ENCODE peak calls at places on chromosomes 6 and 20, in four cellular contexts. One of them, this sample, is unnamed.

GRCh38 chr6:111978826-111979225 is 75.1 kb upstream of the CCN6 start:
- DNase-seq in upper lobe of left lung: no peak
- DNase-seq in MM.1S: no peak
- DNase-seq in fibroblast of villous mesenchyme: peak; percentile 29
- DNase-seq in this sample: no peak

GRCh38 chr20:23361108-23361650 is 803 bp upstream of the GZF1 start:
- DNase-seq in fibroblast of villous mesenchyme: peak; percentile 70
- DNase-seq in MM.1S: no peak
- DNase-seq in upper lobe of left lung: no peak
- DNase-seq in this sample: no peak

GRCh38 chr20:37941332-37941731 is 38.4 kb downstream of the VSTM2L start:
- DNase-seq in upper lobe of left lung: peak; percentile 14
- DNase-seq in fibroblast of villous mesenchyme: peak; percentile 3
- DNase-seq in MM.1S: no peak
- DNase-seq in this sample: peak; percentile 64

GRCh38 chr6:29656798-29657197 is at the start of gene MOG:
- DNase-seq in MM.1S: no peak
- DNase-seq in upper lobe of left lung: no peak
- DNase-seq in fibroblast of villous mesenchyme: no peak
- DNase-seq in this sample: no peak

GRCh38 chr6:351011-351866 is 40.3 kb upstream of the IRF4 start:
- DNase-seq in fibroblast of villous mesenchyme: no peak
- DNase-seq in upper lobe of left lung: no peak
- DNase-seq in MM.1S: no peak
- DNase-seq in this sample: no peak

GRCh38 chr20:63177785-63178444 is 38.0 kb downstream of the YTHDF1 start:
- DNase-seq in upper lobe of left lung: no peak
- DNase-seq in MM.1S: no peak
- DNase-seq in fibroblast of villous mesenchyme: no peak
- DNase-seq in this sample: no peak

GRCh38 chr6:136012198-136012884 is 160.8 kb downstream of the PDE7B start:
- DNase-seq in fibroblast of villous mesenchyme: peak; percentile 75
- DNase-seq in upper lobe of left lung: no peak
- DNase-seq in MM.1S: no peak
- DNase-seq in this sample: no peak

GRCh38 chr20:49437057-49437456 is 45.4 kb downstream of the KCNB1 start:
- DNase-seq in fibroblast of villous mesenchyme: no peak
- DNase-seq in MM.1S: no peak
- DNase-seq in upper lobe of left lung: no peak
- DNase-seq in this sample: no peak

GRCh38 chr20:48411906-48412305 is 415.9 kb downstream of the PREX1 start:
- DNase-seq in fibroblast of villous mesenchyme: no peak
- DNase-seq in upper lobe of left lung: no peak
- DNase-seq in MM.1S: no peak
- DNase-seq in this sample: no peak

GRCh38 chr20:6209093-6209492 is 86.3 kb upstream of the FERMT1 start:
- DNase-seq in fibroblast of villous mesenchyme: no peak
- DNase-seq in upper lobe of left lung: no peak
- DNase-seq in MM.1S: no peak
- DNase-seq in this sample: no peak

GRCh38 chr6:153568601-153569000 is 437.5 kb upstream of the RGS17 start:
- DNase-seq in fibroblast of villous mesenchyme: peak; percentile 18
- DNase-seq in MM.1S: no peak
- DNase-seq in upper lobe of left lung: no peak
- DNase-seq in this sample: no peak

GRCh38 chr6:40950986-40951730 is 87.9 kb downstream of the UNC5CL start:
- DNase-seq in upper lobe of left lung: no peak
- DNase-seq in fibroblast of villous mesenchyme: no peak
- DNase-seq in MM.1S: no peak
- DNase-seq in this sample: no peak

GRCh38 chr20:44533928-44534327 is 12.1 kb upstream of the SERINC3 start:
- DNase-seq in upper lobe of left lung: no peak
- DNase-seq in MM.1S: no peak
- DNase-seq in fibroblast of villous mesenchyme: no peak
- DNase-seq in this sample: no peak

GRCh38 chr20:50630578-50631263 is 60.6 kb downstream of the RIPOR3 start:
- DNase-seq in upper lobe of left lung: no peak
- DNase-seq in MM.1S: no peak
- DNase-seq in fibroblast of villous mesenchyme: no peak
- DNase-seq in this sample: no peak

GRCh38 chr6:110493253-110493800 is 16.9 kb upstream of the SLC22A16 start:
- DNase-seq in MM.1S: no peak
- DNase-seq in upper lobe of left lung: no peak
- DNase-seq in fibroblast of villous mesenchyme: no peak
- DNase-seq in this sample: no peak

GRCh38 chr6:34476941-34477340 is 11.1 kb downstream of the PACSIN1 start:
- DNase-seq in upper lobe of left lung: no peak
- DNase-seq in fibroblast of villous mesenchyme: no peak
- DNase-seq in MM.1S: no peak
- DNase-seq in this sample: no peak

GRCh38 chr6:106804238-106805016 is 170.1 kb downstream of the CD24 start:
- DNase-seq in MM.1S: no peak
- DNase-seq in fibroblast of villous mesenchyme: no peak
- DNase-seq in upper lobe of left lung: no peak
- DNase-seq in this sample: no peak

DNA sequence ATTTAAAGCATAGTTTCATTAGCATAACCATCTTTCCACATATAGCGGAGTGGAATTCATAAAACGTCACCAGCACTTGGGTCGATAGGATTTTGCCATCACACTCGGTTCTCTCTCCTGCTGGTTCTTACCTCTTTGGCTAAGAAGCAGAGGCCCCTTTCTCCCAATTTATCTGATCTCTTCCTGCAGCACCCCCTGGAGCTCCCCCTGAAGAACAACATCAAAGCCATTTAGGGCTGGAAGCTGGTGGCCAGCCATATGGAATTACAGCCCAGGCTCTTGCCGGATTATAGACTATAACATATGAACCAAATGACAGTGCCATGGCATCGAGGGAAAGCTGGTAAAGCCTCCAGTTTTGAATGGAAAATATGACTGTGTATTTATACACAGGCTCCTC is 6.4 kb upstream of the KIF6 start:
- DNase-seq in MM.1S: no peak
- DNase-seq in fibroblast of villous mesenchyme: no peak
- DNase-seq in upper lobe of left lung: no peak
- DNase-seq in this sample: no peak
- TF ChIP-seq CTCF in MM.1S: no peak
- TF ChIP-seq CTCF in fibroblast of villous mesenchyme: no peak
- TF ChIP-seq CTCF in upper lobe of left lung: no peak
- TF ChIP-seq CTCF in this sample: no peak

GRCh38 chr6:43871933-43872332 is 101.9 kb downstream of the VEGFA start:
- DNase-seq in fibroblast of villous mesenchyme: no peak
- DNase-seq in upper lobe of left lung: peak; percentile 80
- DNase-seq in MM.1S: no peak
- DNase-seq in this sample: no peak
- TF ChIP-seq CTCF in fibroblast of villous mesenchyme: no peak
- TF ChIP-seq CTCF in upper lobe of left lung: no peak
- TF ChIP-seq CTCF in MM.1S: no peak
- TF ChIP-seq CTCF in this sample: no peak

DNA sequence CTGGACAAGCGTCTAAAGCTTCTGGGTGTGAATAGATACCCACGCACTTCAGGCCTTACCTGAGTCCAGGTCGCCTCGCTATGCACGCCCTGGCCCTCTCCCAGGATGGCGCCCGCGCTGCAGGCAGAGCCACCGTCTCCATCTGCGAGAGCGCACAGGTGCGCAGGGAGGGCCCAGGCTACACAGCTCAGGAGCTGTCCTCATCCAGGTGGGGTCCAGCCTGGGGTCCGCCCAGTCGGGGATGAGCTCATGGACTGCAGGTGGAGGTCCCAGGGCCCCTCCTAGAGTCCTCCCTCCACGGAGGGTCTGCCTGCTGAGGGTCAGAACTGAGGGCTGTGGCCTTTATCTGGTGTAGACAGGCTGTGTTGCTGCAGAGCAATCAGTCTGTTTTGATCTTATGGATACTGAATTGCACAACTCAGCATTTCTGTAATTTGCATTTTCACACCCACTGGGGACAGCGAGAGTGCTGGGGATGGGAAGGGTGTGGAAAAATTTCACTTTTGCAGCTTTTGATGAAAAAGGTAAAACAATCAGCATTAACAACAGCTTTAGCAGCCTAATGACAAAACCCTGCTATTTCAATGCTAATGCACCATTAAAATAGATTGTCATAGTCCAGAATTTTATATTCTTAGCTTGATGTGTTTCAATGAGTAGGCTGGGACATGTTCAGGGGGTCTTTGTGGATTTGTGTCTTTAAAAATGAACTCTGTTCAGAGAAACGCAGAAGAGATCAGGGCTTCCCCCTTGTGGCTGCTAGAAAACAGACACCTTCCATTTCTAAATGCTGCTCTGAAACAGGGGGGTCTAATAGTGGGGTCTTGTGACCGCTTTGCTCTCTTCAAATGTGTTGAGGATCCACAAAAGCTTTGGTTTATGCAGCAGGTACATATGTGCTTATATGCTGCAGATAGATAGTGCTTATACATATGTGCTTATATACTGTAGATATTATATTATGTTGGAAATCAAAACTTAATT is 77.8 kb upstream of the PHACTR3 start:
- DNase-seq in MM.1S: no peak
- DNase-seq in fibroblast of villous mesenchyme: no peak
- DNase-seq in upper lobe of left lung: no peak
- DNase-seq in this sample: no peak
- TF ChIP-seq CTCF in MM.1S: peak; percentile 30
- TF ChIP-seq CTCF in fibroblast of villous mesenchyme: peak; percentile 29
- TF ChIP-seq CTCF in upper lobe of left lung: no peak
- TF ChIP-seq CTCF in this sample: peak; percentile 75

GRCh38 chr6:170292778-170293164 is 1.9 kb upstream of the DLL1 start:
- DNase-seq in upper lobe of left lung: no peak
- DNase-seq in MM.1S: no peak
- DNase-seq in fibroblast of villous mesenchyme: peak; percentile 27
- DNase-seq in this sample: no peak
- TF ChIP-seq CTCF in upper lobe of left lung: peak; percentile 20
- TF ChIP-seq CTCF in MM.1S: no peak
- TF ChIP-seq CTCF in fibroblast of villous mesenchyme: no peak
- TF ChIP-seq CTCF in this sample: peak; percentile 34

GRCh38 chr6:69987550-69987949 is 121.2 kb downstream of the COL19A1 start:
- DNase-seq in MM.1S: no peak
- DNase-seq in upper lobe of left lung: no peak
- DNase-seq in fibroblast of villous mesenchyme: no peak
- DNase-seq in this sample: no peak

GRCh38 chr6:69984506-69984905 is 118.2 kb downstream of the COL19A1 start:
- DNase-seq in MM.1S: no peak
- DNase-seq in upper lobe of left lung: no peak
- DNase-seq in fibroblast of villous mesenchyme: no peak
- DNase-seq in this sample: no peak

GRCh38 chr6:69980624-69981023 is 114.3 kb downstream of the COL19A1 start:
- DNase-seq in fibroblast of villous mesenchyme: no peak
- DNase-seq in upper lobe of left lung: no peak
- DNase-seq in MM.1S: no peak
- DNase-seq in this sample: no peak

GRCh38 chr6:69988458-69989126 is 122.2 kb downstream of the COL19A1 start:
- DNase-seq in fibroblast of villous mesenchyme: no peak
- DNase-seq in upper lobe of left lung: no peak
- DNase-seq in MM.1S: no peak
- DNase-seq in this sample: no peak

GRCh38 chr6:69985180-69985579 is 118.8 kb downstream of the COL19A1 start:
- DNase-seq in fibroblast of villous mesenchyme: no peak
- DNase-seq in upper lobe of left lung: no peak
- DNase-seq in MM.1S: no peak
- DNase-seq in this sample: no peak
- TF ChIP-seq CTCF in fibroblast of villous mesenchyme: no peak
- TF ChIP-seq CTCF in upper lobe of left lung: no peak
- TF ChIP-seq CTCF in MM.1S: no peak
- TF ChIP-seq CTCF in this sample: no peak

DNA sequence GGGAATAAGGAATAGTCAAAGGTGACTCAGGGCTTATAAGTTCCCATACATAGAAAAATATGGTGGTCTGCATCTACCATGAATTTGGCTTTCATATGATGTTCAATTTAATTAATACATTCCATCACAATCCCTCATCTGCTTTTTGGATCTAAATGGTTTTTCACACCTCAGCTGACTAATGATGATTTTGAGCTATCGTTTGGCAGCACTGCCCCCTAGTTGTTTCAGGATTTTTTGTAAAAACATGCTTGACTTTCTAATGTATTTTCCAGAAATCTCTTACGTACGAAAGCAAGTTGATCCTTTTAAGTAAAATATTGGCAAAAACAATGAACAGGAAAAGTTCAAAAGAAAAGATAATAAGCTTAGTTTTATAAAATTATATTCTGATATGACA is 408.6 kb upstream of the ADGRB3 start:
- DNase-seq in upper lobe of left lung: no peak
- DNase-seq in fibroblast of villous mesenchyme: no peak
- DNase-seq in MM.1S: no peak
- DNase-seq in this sample: no peak
- TF ChIP-seq CTCF in upper lobe of left lung: no peak
- TF ChIP-seq CTCF in fibroblast of villous mesenchyme: peak; percentile 10
- TF ChIP-seq CTCF in MM.1S: peak; percentile 41
- TF ChIP-seq CTCF in this sample: peak; percentile 70

DNA sequence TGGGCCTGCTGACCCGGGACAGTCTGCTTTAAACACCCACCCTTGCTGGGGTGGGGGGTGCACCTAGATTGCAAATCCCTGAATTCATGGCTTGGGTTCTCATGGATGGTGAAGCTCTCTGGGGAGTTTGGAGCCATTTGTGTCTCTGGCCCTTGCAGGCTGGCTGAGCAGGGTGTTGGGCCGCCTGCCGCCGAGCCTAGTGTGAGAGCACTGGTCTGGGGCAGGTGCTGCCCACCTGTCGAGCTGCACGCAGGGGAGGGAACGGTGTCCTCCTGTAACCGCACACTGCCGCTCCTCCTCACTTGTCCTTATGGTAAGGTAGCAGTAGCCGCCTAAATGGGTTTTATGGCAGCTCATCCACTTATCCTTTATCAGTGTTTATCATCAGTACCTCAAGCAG is 143.9 kb downstream of the DTNBP1 start:
- DNase-seq in MM.1S: no peak
- DNase-seq in fibroblast of villous mesenchyme: no peak
- DNase-seq in upper lobe of left lung: no peak
- DNase-seq in this sample: no peak
- TF ChIP-seq CTCF in MM.1S: no peak
- TF ChIP-seq CTCF in fibroblast of villous mesenchyme: no peak
- TF ChIP-seq CTCF in upper lobe of left lung: no peak
- TF ChIP-seq CTCF in this sample: no peak

GRCh38 chr20:32034581-32035397 is 17.3 kb upstream of the HCK start:
- DNase-seq in fibroblast of villous mesenchyme: no peak
- DNase-seq in upper lobe of left lung: peak; percentile 52
- DNase-seq in MM.1S: no peak
- DNase-seq in this sample: no peak
- TF ChIP-seq CTCF in fibroblast of villous mesenchyme: peak; percentile 15
- TF ChIP-seq CTCF in upper lobe of left lung: no peak
- TF ChIP-seq CTCF in MM.1S: peak; percentile 19
- TF ChIP-seq CTCF in this sample: no peak

GRCh38 chr20:34312544-34313217 is 9.5 kb upstream of the AHCY start:
- DNase-seq in upper lobe of left lung: peak; percentile 90
- DNase-seq in fibroblast of villous mesenchyme: peak; percentile 84
- DNase-seq in MM.1S: peak; percentile 91
- DNase-seq in this sample: peak; percentile 95
- TF ChIP-seq CTCF in upper lobe of left lung: peak; percentile 98
- TF ChIP-seq CTCF in fibroblast of villous mesenchyme: peak; percentile 100
- TF ChIP-seq CTCF in MM.1S: peak; percentile 100
- TF ChIP-seq CTCF in this sample: peak; percentile 100